ENCODE peak calls at places on chromosomes 16 and 17, in six cellular contexts. One of them, this sample, is unnamed.

GRCh38 chr17:63699638-63700527 is at the start of gene LIMD2:
- DNase-seq in HFF-Myc: no peak
- DNase-seq in upper lobe of right lung: peak
- DNase-seq in heart right ventricle: peak
- DNase-seq in left lung: peak
- DNase-seq in RWPE1: peak
- DNase-seq in this sample: peak

GRCh38 chr16:66020061-66020460 is 346.4 kb upstream of the CDH5 start:
- DNase-seq in heart right ventricle: no peak
- DNase-seq in left lung: no peak
- DNase-seq in RWPE1: no peak
- DNase-seq in HFF-Myc: no peak
- DNase-seq in upper lobe of right lung: no peak
- DNase-seq in this sample: no peak

GRCh38 chr17:1627219-1627986 is 1.2 kb downstream of the SLC43A2 start:
- DNase-seq in upper lobe of right lung: peak
- DNase-seq in RWPE1: no peak
- DNase-seq in heart right ventricle: no peak
- DNase-seq in HFF-Myc: no peak
- DNase-seq in left lung: peak
- DNase-seq in this sample: peak

GRCh38 chr17:41307647-41308046 is 1.5 kb downstream of the KRTAP16-1 start:
- DNase-seq in HFF-Myc: no peak
- DNase-seq in RWPE1: no peak
- DNase-seq in upper lobe of right lung: peak
- DNase-seq in heart right ventricle: no peak
- DNase-seq in left lung: peak
- DNase-seq in this sample: no peak

GRCh38 chr16:6081320-6081976 is 983.9 kb upstream of the EEF2KMT start:
- DNase-seq in upper lobe of right lung: no peak
- DNase-seq in left lung: no peak
- DNase-seq in heart right ventricle: peak
- DNase-seq in RWPE1: peak
- DNase-seq in HFF-Myc: no peak
- DNase-seq in this sample: no peak

GRCh38 chr17:73007447-73007846 is 85.0 kb downstream of the SLC39A11 start:
- DNase-seq in upper lobe of right lung: no peak
- DNase-seq in left lung: no peak
- DNase-seq in HFF-Myc: no peak
- DNase-seq in heart right ventricle: peak
- DNase-seq in RWPE1: no peak
- DNase-seq in this sample: no peak

GRCh38 chr16:78058165-78058564 is 35.8 kb downstream of the CLEC3A start:
- DNase-seq in upper lobe of right lung: no peak
- DNase-seq in RWPE1: no peak
- DNase-seq in HFF-Myc: no peak
- DNase-seq in heart right ventricle: no peak
- DNase-seq in left lung: no peak
- DNase-seq in this sample: no peak

GRCh38 chr17:9299695-9300094 is 275.9 kb downstream of the STX8 start:
- DNase-seq in upper lobe of right lung: no peak
- DNase-seq in left lung: no peak
- DNase-seq in heart right ventricle: no peak
- DNase-seq in HFF-Myc: no peak
- DNase-seq in RWPE1: no peak
- DNase-seq in this sample: no peak

GRCh38 chr17:56960596-56961538 is at the start of gene COIL:
- DNase-seq in upper lobe of right lung: peak
- DNase-seq in HFF-Myc: peak
- DNase-seq in left lung: peak
- DNase-seq in heart right ventricle: peak
- DNase-seq in RWPE1: peak
- DNase-seq in this sample: peak

GRCh38 chr17:36940313-36941264 is 3.3 kb downstream of the LHX1 start:
- DNase-seq in HFF-Myc: no peak
- DNase-seq in RWPE1: no peak
- DNase-seq in heart right ventricle: no peak
- DNase-seq in left lung: no peak
- DNase-seq in upper lobe of right lung: no peak
- DNase-seq in this sample: no peak

GRCh38 chr17:37770631-37771518 is 26.0 kb upstream of the HNF1B start:
- DNase-seq in RWPE1: peak
- DNase-seq in HFF-Myc: no peak
- DNase-seq in heart right ventricle: peak
- DNase-seq in left lung: no peak
- DNase-seq in upper lobe of right lung: peak
- DNase-seq in this sample: no peak

GRCh38 chr16:85252461-85252860 is 140.2 kb upstream of the CIBAR2 start:
- DNase-seq in heart right ventricle: no peak
- DNase-seq in RWPE1: no peak
- DNase-seq in upper lobe of right lung: no peak
- DNase-seq in HFF-Myc: no peak
- DNase-seq in left lung: no peak
- DNase-seq in this sample: no peak

GRCh38 chr17:82300707-82301270 is 16.6 kb downstream of the CD7 start:
- DNase-seq in upper lobe of right lung: peak
- DNase-seq in HFF-Myc: no peak
- DNase-seq in left lung: peak
- DNase-seq in heart right ventricle: peak
- DNase-seq in RWPE1: peak
- DNase-seq in this sample: peak

GRCh38 chr16:87233928-87234327 is 83.3 kb downstream of the C16orf95 start:
- DNase-seq in upper lobe of right lung: no peak
- DNase-seq in HFF-Myc: no peak
- DNase-seq in heart right ventricle: no peak
- DNase-seq in RWPE1: no peak
- DNase-seq in left lung: no peak
- DNase-seq in this sample: no peak
- TF ChIP-seq CTCF in upper lobe of right lung: no peak
- TF ChIP-seq CTCF in HFF-Myc: peak
- TF ChIP-seq CTCF in heart right ventricle: no peak
- TF ChIP-seq CTCF in RWPE1: no peak
- TF ChIP-seq CTCF in left lung: no peak
- TF ChIP-seq CTCF in this sample: no peak

DNA sequence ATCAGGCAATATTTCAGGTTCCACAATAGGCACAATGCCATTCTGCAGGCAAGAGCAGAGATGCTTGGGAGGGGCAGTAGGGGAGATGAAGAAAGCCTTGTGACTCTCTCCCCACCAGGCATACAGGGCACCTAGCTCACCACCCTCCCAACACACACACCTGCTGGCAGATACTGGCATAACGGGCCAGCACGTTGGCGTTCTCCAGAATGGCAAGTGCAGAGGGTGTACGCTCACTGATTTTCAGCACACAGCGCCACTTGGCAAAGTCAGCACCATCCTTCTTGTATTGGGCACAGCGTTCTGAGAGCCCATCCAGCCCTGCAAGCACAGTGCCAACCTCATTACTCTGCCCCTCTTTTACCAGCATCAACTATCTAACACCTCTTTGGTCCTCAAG is 2.2 kb downstream of the ALDOC start:
- DNase-seq in upper lobe of right lung: no peak
- DNase-seq in HFF-Myc: no peak
- DNase-seq in heart right ventricle: no peak
- DNase-seq in RWPE1: no peak
- DNase-seq in left lung: no peak
- DNase-seq in this sample: no peak
- TF ChIP-seq CTCF in upper lobe of right lung: no peak
- TF ChIP-seq CTCF in HFF-Myc: no peak
- TF ChIP-seq CTCF in heart right ventricle: no peak
- TF ChIP-seq CTCF in RWPE1: no peak
- TF ChIP-seq CTCF in left lung: no peak
- TF ChIP-seq CTCF in this sample: no peak

GRCh38 chr17:29131814-29132682 is 48.1 kb downstream of the MYO18A start:
- DNase-seq in HFF-Myc: no peak
- DNase-seq in upper lobe of right lung: no peak
- DNase-seq in heart right ventricle: no peak
- DNase-seq in left lung: peak
- DNase-seq in RWPE1: no peak
- DNase-seq in this sample: no peak
- TF ChIP-seq CTCF in HFF-Myc: no peak
- TF ChIP-seq CTCF in upper lobe of right lung: no peak
- TF ChIP-seq CTCF in heart right ventricle: no peak
- TF ChIP-seq CTCF in left lung: no peak
- TF ChIP-seq CTCF in RWPE1: no peak
- TF ChIP-seq CTCF in this sample: no peak

DNA sequence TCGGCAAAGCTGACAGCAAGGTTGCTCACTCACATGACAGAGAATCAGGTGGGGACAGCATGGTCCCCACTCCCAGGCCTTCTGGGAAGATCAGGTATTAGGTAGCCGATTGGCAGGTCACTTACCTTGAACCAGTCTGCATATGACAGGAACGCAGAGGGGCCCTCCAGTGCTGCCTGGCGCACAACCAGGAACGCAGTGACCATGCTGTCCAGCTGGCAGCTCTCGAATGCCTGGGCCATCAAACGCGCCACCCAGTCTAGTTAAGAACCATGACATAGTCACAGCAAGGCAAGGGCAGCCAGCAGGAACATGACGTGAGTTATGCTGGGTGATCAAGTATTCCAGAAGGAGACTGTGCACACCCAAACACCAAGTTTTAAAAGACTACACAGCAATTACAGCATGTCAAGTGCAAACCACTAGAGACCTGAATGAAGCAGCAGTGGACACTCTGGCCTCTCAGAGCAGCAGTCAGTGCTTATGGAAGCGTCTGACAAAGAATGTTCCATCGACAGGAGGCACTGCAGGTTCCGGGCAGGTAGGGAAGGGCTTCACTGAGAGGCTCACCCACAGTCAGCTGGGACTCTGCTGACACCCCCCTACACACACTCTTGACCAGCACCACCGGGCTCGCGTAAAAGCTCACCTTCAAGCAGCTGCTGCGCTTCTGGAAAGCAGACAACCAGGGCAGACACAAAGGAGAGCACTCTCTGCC is 25.0 kb downstream of the FANCA start:
- DNase-seq in heart right ventricle: no peak
- DNase-seq in upper lobe of right lung: no peak
- DNase-seq in HFF-Myc: no peak
- DNase-seq in RWPE1: no peak
- DNase-seq in left lung: peak
- DNase-seq in this sample: no peak
- TF ChIP-seq CTCF in heart right ventricle: no peak
- TF ChIP-seq CTCF in upper lobe of right lung: no peak
- TF ChIP-seq CTCF in HFF-Myc: no peak
- TF ChIP-seq CTCF in RWPE1: no peak
- TF ChIP-seq CTCF in left lung: no peak
- TF ChIP-seq CTCF in this sample: no peak

GRCh38 chr17:67649891-67650290 is 67.8 kb upstream of the NOL11 start:
- DNase-seq in HFF-Myc: no peak
- DNase-seq in upper lobe of right lung: no peak
- DNase-seq in RWPE1: no peak
- DNase-seq in left lung: no peak
- DNase-seq in heart right ventricle: no peak
- DNase-seq in this sample: no peak
- TF ChIP-seq CTCF in HFF-Myc: no peak
- TF ChIP-seq CTCF in upper lobe of right lung: no peak
- TF ChIP-seq CTCF in RWPE1: no peak
- TF ChIP-seq CTCF in left lung: no peak
- TF ChIP-seq CTCF in heart right ventricle: no peak
- TF ChIP-seq CTCF in this sample: no peak